ENCODE peak calls at places on chromosome 6, in ten cellular contexts. Y is OCI-LY7; Q is CD8-positive, alpha-beta T cell; X is fibroblast of lung; E is body of pancreas; V is A549; D is heart right ventricle; J is ascending aorta; U is upper lobe of right lung; S is endothelial cell of umbilical vein. G is an unnamed sample.
A peak's percentile ranks its signal among the peaks of the same experiment; 100 is the strongest.

GRCh38 chr6:122669868-122670267 is 59.7 kb downstream of the PKIB start:
- DNase-seq in J (no peak), E (no peak), Y (no peak), S (no peak), U (no peak), V (no peak), X (no peak), D (no peak), Q (no peak), G (no peak)

GRCh38 chr6:91868539-91869202 is 1281.8 kb upstream of the MAP3K7 start:
- DNase-seq in Q (no peak), Y (no peak), S (no peak), V (no peak), E (no peak), J (no peak), X (no peak), U (no peak), D (no peak), G (no peak)

GRCh38 chr6:135129139-135129867 is 51.8 kb upstream of the MYB start:
- DNase-seq in D (no peak), V (no peak), Q (no peak), Y (no peak), J (no peak), S (no peak), U (no peak), X (no peak), E (no peak), G (no peak)

GRCh38 chr6:107129370-107129925 is 14.1 kb upstream of the BEND3 start:
- DNase-seq in U (no peak), X (no peak), V (no peak), J (no peak), S (no peak), E (no peak), Q (no peak), D (no peak), Y (peak; percentile 42), G (no peak)

GRCh38 chr6:110853754-110854477 is 20.7 kb upstream of the AMD1 start:
- DNase-seq in S (no peak), Y (no peak), E (no peak), U (no peak), Q (no peak), V (no peak), J (peak; percentile 13), X (no peak), D (no peak), G (no peak)

GRCh38 chr6:50185006-50185405 is 135.3 kb upstream of the DEFB112 start:
- DNase-seq in E (no peak), J (no peak), X (peak; percentile 2), U (no peak), Q (no peak), V (peak; percentile 2), S (no peak), Y (no peak), D (no peak), G (peak; percentile 4)

GRCh38 chr6:57180596-57180995 is 8.5 kb downstream of the BAG2 start:
- DNase-seq in X (no peak), D (no peak), U (no peak), V (no peak), S (no peak), Y (no peak), J (no peak), Q (no peak), E (no peak), G (no peak)

GRCh38 chr6:63427951-63428350 is 108.2 kb upstream of the LGSN start:
- DNase-seq in X (no peak), S (no peak), J (no peak), Q (no peak), E (no peak), V (no peak), Y (no peak), D (no peak), U (no peak), G (no peak)

GRCh38 chr6:33858053-33858475 is 54.3 kb upstream of the MLN start:
- DNase-seq in V (no peak), S (no peak), E (no peak), U (no peak), Y (no peak), X (no peak), D (no peak), J (no peak), Q (no peak), G (no peak)

GRCh38 chr6:33856034-33856590 is 52.3 kb upstream of the MLN start:
- DNase-seq in D (no peak), S (no peak), J (no peak), Q (no peak), U (no peak), X (no peak), V (no peak), Y (no peak), E (no peak), G (no peak)

GRCh38 chr6:33854572-33855030 is 50.8 kb upstream of the MLN start:
- DNase-seq in J (no peak), S (peak; percentile 13), Y (no peak), U (no peak), E (no peak), V (no peak), D (no peak), Q (no peak), X (no peak), G (no peak)

GRCh38 chr6:33857301-33858052 is 53.7 kb upstream of the MLN start:
- DNase-seq in S (no peak), Q (no peak), Y (no peak), J (no peak), X (no peak), V (no peak), E (no peak), U (no peak), D (no peak), G (no peak)

DNA sequence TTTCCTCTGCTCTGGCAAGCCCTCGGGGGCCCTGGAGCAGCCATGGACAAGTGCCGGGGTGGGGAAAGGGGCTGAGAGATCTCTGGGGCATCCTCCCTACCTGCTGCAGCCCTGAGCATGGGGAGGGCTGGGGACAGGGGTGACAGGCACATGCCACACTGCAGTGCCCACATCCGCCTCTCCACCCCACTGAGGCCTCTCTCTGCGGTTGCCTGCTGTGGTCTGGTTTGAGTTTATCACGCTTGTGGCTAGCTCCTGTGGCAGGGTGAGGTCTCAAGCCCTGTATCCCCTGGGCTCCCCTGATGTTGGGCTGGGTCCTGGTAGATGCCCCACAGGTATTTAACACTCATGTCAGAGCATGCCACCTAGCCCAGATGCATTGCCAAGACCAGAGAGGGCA is 52.9 kb upstream of the MLN start:
- DNase-seq in U (no peak), S (no peak), V (no peak), Y (no peak), E (no peak), J (no peak), D (no peak), X (no peak), Q (peak; percentile 81), G (no peak)
- H3K4me1 ChIP-seq in U (peaks cover 20% of the 10 kb centered on the region), S (peaks cover 12% of the 10 kb centered on the region), V (peaks cover 7% of the 10 kb centered on the region), Y (peaks cover 8% of the 10 kb centered on the region), E (peaks cover 30% of the 10 kb centered on the region), J (no peaks in the 10 kb centered on the region), D (no peaks in the 10 kb centered on the region), X (no peaks in the 10 kb centered on the region), Q (peaks cover 57% of the 10 kb centered on the region), G (peaks cover 14% of the 10 kb centered on the region)

DNA sequence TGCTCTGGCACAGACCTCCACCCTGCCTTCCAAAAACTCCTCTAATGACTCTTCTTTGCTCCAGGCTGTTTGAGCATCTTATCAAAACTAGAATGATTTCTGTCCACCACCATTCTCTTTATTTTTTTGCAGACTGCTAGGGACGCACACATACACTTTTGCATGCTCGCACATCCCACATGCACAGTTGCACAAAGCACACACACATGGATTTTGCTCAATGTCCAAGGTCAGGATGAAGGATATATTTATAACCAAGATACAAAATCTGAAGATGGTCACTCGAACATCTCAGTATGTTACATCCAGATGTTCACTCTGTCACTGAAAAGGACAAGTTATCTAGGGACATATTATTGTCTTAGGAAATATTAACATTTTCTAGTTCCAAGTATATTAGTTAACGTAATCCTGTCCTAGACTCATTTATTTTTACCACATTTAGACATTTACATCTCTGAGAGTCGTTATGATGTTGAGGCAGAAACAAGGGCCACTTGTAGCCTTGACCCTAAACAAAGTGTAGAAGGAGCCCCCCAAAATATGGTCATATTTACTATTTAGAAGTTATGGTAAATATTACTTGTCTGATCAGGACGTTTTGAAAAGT is 3.4 kb upstream of the SIM1 start:
- DNase-seq in U (no peak), E (no peak), Y (no peak), X (no peak), S (no peak), D (no peak), J (no peak), V (no peak), Q (no peak), G (no peak)
- H3K9me3 ChIP-seq in U (no peaks in the 10 kb centered on the region), E (no peaks in the 10 kb centered on the region), Y (no peaks in the 10 kb centered on the region), X (no peaks in the 10 kb centered on the region), S (no peaks in the 10 kb centered on the region), D (no peaks in the 10 kb centered on the region), J (no peaks in the 10 kb centered on the region), V (no peaks in the 10 kb centered on the region), Q (no peaks in the 10 kb centered on the region), G (no peaks in the 10 kb centered on the region)

DNA sequence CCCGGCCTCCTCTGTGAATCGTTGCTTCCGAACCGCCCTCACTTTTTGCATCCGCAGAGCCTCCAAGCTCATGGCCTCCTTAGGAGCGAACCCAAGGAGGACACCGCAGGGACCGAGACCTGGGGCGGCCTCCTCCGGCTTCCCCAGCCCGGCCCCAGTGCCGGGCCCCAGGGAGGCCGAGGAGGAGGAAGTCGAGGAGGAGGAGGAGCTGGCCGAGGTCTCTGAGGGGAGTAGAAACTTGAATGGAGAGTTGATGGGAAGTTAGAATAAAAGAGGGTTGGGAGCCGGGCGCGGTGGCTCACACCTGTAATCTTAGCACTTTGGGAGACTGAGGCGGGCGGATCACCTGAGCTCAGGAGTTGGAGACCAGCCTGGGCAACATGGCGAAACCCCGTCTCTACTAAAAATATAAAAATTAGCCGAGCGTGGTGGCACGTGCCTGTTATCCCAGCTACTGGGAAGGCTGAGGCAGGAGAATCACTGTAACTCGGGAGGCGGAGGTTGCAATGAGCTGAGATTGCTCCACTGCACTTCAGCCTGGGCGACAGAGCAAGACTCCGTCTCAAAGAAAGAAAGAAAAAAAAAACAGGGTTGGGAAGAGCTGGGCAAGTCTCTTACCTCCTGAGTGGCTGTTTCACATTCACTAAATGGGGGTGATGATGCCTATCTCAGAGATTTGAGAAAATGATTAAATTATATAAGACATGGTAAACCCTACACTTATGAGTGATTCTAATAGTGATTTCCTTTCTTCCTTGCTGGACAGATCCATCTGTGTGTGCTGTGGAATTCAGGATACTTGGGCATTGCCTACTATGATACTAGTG is 805 bp downstream of the MSH5 start:
- DNase-seq in E (no peak), X (no peak), D (peak; percentile 27), U (peak; percentile 81), S (no peak), J (no peak), Q (no peak), Y (peak; percentile 69), V (no peak), G (no peak)
- H3K4me1 ChIP-seq in E (peaks cover 38% of the 10 kb centered on the region), X (peaks cover 22% of the 10 kb centered on the region), D (peaks cover 36% of the 10 kb centered on the region), U (peaks cover 36% of the 10 kb centered on the region), S (peaks cover 31% of the 10 kb centered on the region), J (peaks cover 9% of the 10 kb centered on the region), Q (peaks cover 41% of the 10 kb centered on the region), Y (peaks cover 50% of the 10 kb centered on the region), V (peaks cover 42% of the 10 kb centered on the region), G (peaks cover 4% of the 10 kb centered on the region)

GRCh38 chr6:167987396-167987795 is 10.1 kb upstream of the KIF25 start:
- DNase-seq in E (no peak), U (peak; percentile 43), X (no peak), J (no peak), V (no peak), Q (no peak), D (no peak), S (no peak), Y (no peak), G (no peak)

GRCh38 chr6:167987811-167988495 is 9.5 kb upstream of the KIF25 start:
- DNase-seq in Y (no peak), U (no peak), X (no peak), D (no peak), V (no peak), J (no peak), S (no peak), E (no peak), Q (no peak), G (no peak)

GRCh38 chr6:167985911-167986595 is 11.4 kb upstream of the KIF25 start:
- DNase-seq in Q (no peak), E (no peak), S (no peak), D (no peak), V (no peak), Y (no peak), U (peak; percentile 59), X (no peak), J (no peak), G (no peak)

GRCh38 chr6:167990016-167990945 is 7.2 kb upstream of the KIF25 start:
- DNase-seq in J (no peak), S (no peak), U (peak; percentile 56), X (no peak), Y (no peak), Q (no peak), E (no peak), D (no peak), V (no peak), G (no peak)

DNA sequence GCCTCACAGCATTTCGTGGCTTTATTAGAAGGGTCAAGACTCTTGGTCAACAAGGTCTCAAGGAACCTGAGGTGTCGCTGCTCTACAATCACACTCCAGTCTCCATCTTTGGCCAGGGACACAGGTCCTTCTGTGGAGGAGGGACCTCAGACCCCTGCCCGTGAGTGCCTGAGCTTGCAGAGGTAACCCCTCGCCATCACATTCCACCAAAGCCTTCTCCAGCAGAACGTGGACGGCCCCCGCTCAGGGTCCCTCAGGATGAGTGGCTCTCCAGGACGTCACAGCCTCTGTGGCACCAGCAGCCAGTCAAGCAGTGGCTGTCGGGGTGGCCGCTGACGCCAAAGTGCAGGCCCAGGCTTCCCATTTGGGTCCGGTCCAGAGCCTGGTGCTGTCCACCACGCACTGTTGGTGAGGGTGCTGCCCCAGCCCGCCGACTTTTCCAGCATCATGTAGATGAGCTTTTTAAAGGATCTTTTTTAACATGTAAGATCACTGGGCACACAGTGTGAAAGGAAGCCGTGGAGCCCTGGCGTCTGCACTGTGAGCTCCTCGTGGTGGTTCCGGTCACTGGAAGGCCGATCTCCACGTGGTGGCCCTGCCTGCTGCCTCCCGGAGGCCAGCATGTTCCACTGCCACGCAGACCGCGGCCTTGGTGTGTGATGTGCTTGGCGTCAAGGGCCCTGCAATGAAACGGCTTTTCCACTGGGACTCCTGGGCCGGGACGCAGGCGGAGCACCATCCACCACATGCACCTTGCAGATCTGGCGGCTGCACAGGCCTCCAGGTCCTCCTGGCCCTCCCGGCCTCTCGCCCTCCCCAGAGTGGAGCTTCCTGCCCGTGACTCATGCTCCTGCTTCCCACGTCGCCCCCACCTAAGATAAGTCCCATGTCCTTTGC is 8.3 kb upstream of the KIF25 start:
- DNase-seq in X (no peak), S (no peak), V (no peak), D (no peak), Y (no peak), U (peak; percentile 62), J (no peak), Q (no peak), E (no peak), G (no peak)
- H3K9me3 ChIP-seq in X (no peaks in the 10 kb centered on the region), S (no peaks in the 10 kb centered on the region), V (no peaks in the 10 kb centered on the region), D (no peaks in the 10 kb centered on the region), Y (no peaks in the 10 kb centered on the region), U (no peaks in the 10 kb centered on the region), J (no peaks in the 10 kb centered on the region), Q (no peaks in the 10 kb centered on the region), E (no peaks in the 10 kb centered on the region), G (no peaks in the 10 kb centered on the region)